ENCODE peak calls at places on chromosomes 2 and 18, in six cellular contexts. X, D, U, E, G and M are unnamed samples.

GRCh38 chr18:40210696-40211095 is 1744.3 kb upstream of the PIK3C3 start:
- DNase-seq in X (no peak), D (no peak), U (no peak), E (no peak), G (no peak), M (no peak)

GRCh38 chr2:120600786-120601185 is 134.9 kb upstream of the GLI2 start:
- DNase-seq in X (no peak), D (no peak), U (no peak), E (no peak), G (no peak), M (no peak)

GRCh38 chr2:178101321-178102079 is 10.7 kb upstream of the RBM45 start:
- DNase-seq in X (no peak), D (no peak), U (no peak), E (no peak), G (no peak), M (no peak)

GRCh38 chr2:232493701-232494426 is 6.2 kb upstream of the ECEL1 start:
- DNase-seq in X (no peak), D (no peak), U (no peak), E (no peak), G (no peak), M (no peak)

GRCh38 chr18:59783138-59783537 is 85.9 kb upstream of the CCBE1 start:
- DNase-seq in X (peak), D (no peak), U (peak), E (no peak), G (no peak), M (peak)

GRCh38 chr2:201182650-201183372 is at the start of gene CASP10:
- DNase-seq in X (peak), D (peak), U (no peak), E (no peak), G (no peak), M (peak)

GRCh38 chr2:14621114-14621513 is 11.4 kb upstream of the LRATD1 start:
- DNase-seq in X (no peak), D (no peak), U (no peak), E (no peak), G (no peak), M (no peak)

GRCh38 chr2:137467246-137467862 is 496.9 kb upstream of the HNMT start:
- DNase-seq in X (peak), D (no peak), U (peak), E (peak), G (peak), M (peak)

GRCh38 chr2:224983719-224984388 is 58.4 kb downstream of the DOCK10 start:
- DNase-seq in X (no peak), D (no peak), U (no peak), E (peak), G (no peak), M (no peak)

GRCh38 chr2:215693269-215693998 is 257.6 kb upstream of the FN1 start:
- DNase-seq in X (no peak), D (no peak), U (no peak), E (no peak), G (no peak), M (no peak)